ENCODE peak calls at places on chromosomes 16 and 17, in five cellular contexts. Q is right cardiac atrium; T is activated T-cell treated with anti-CD3 and anti-CD28 coated beads, Interleukin-2, amount 50 U/mL, for 72 hours; X is aorta; D is stimulated activated naive CD8-positive, alpha-beta T cell treated with anti-CD3 and anti-CD28 coated beads, Interleukin-15, amount 100 ng/mL, for 72 hours. A is an unnamed sample.

GRCh38 chr17:76027159-76027839 is at the start of gene EVPL:
- ATAC-seq in Q (peak; percentile 50), T (no peak), X (no peak), D (no peak), A (peak; percentile 3)

GRCh38 chr17:4898927-4899326 is 409 bp upstream of the C17orf107 start:
- ATAC-seq in Q (no peak), T (no peak), X (no peak), D (peak; percentile 10), A (peak; percentile 1)

GRCh38 chr16:66984902-66985311 is 3.5 kb upstream of the CES4A start:
- ATAC-seq in Q (no peak), T (peak; percentile 90), X (no peak), D (peak; percentile 95), A (no peak)

GRCh38 chr16:85984947-85985451 is 86.0 kb downstream of the IRF8 start:
- ATAC-seq in Q (peak; percentile 35), T (no peak), X (no peak), D (no peak), A (no peak)

GRCh38 chr17:200604-200985 is 19.1 kb upstream of the DOC2B start:
- ATAC-seq in Q (peak; percentile 7), T (no peak), X (no peak), D (no peak), A (no peak)

GRCh38 chr16:53865492-53865863 is 161.5 kb downstream of the FTO start:
- ATAC-seq in Q (peak; percentile 29), T (peak; percentile 79), X (no peak), D (peak; percentile 72), A (peak; percentile 87)

GRCh38 chr17:31674717-31675349 is 184.2 kb downstream of the COPRS start:
- ATAC-seq in Q (no peak), T (peak; percentile 48), X (no peak), D (peak; percentile 33), A (no peak)

GRCh38 chr17:55500103-55500502 is 11.1 kb downstream of the SMIM36 start:
- ATAC-seq in Q (no peak), T (peak; percentile 74), X (no peak), D (peak; percentile 28), A (no peak)